ENCODE peak calls at places on chromosome 9, in five cellular contexts. V is NCI-H748 treated with DMSO at 0.1 percent for 48 hours; P is CD4-positive, CD25-positive, alpha-beta regulatory T cell; E is glutamatergic neuron; D is substantia nigra. H is an unnamed sample.

GRCh38 chr9:126556560-126557250 is 57.0 kb upstream of the LMX1B start:
- DNase-seq in V (no peak), P (no peak), E (no peak), D (no peak), H (no peak)

GRCh38 chr9:5587024-5587423 is 41.9 kb upstream of the RIC1 start:
- DNase-seq in V (no peak), P (no peak), E (no peak), D (no peak), H (no peak)

GRCh38 chr9:87383341-87384150 is 114.1 kb upstream of the DAPK1 start:
- DNase-seq in V (no peak), P (no peak), E (no peak), D (no peak), H (no peak)

GRCh38 chr9:99626424-99626823 is 195.3 kb upstream of the NR4A3 start:
- DNase-seq in V (no peak), P (no peak), E (no peak), D (no peak), H (no peak)

GRCh38 chr9:106482733-106483132 is 380.2 kb upstream of the ZNF462 start:
- DNase-seq in V (no peak), P (no peak), E (no peak), D (no peak), H (no peak)

GRCh38 chr9:136787690-136788400 is 3.3 kb upstream of the TMEM141 start:
- DNase-seq in V (peak; percentile 70), P (peak; percentile 66), E (peak; percentile 77), D (peak; percentile 24), H (peak; percentile 77)

GRCh38 chr9:85515021-85515420 is 226.7 kb downstream of the AGTPBP1 start:
- DNase-seq in V (no peak), P (no peak), E (no peak), D (no peak), H (no peak)

GRCh38 chr9:22175972-22176545 is 167.0 kb upstream of the CDKN2B start:
- DNase-seq in V (no peak), P (no peak), E (no peak), D (no peak), H (no peak)

GRCh38 chr9:69801994-69802393 is 18.6 kb upstream of the CFAP95 start:
- DNase-seq in V (no peak), P (no peak), E (no peak), D (no peak), H (no peak)

GRCh38 chr9:109182940-109183798 is 16.1 kb upstream of the FRRS1L start:
- DNase-seq in V (no peak), P (no peak), E (peak; percentile 66), D (no peak), H (no peak)

GRCh38 chr9:127796899-127797370 is 5.7 kb upstream of the FPGS start:
- DNase-seq in V (no peak), P (no peak), E (no peak), D (no peak), H (no peak)

GRCh38 chr9:69357030-69357853 is 32.2 kb downstream of the ENTREP1 start:
- DNase-seq in V (no peak), P (no peak), E (no peak), D (no peak), H (no peak)

GRCh38 chr9:33263936-33264472 is 504 bp downstream of the BAG1 start:
- DNase-seq in V (no peak), P (peak; percentile 49), E (no peak), D (peak; percentile 30), H (peak; percentile 42)

GRCh38 chr9:85425153-85425611 is 316.6 kb downstream of the AGTPBP1 start:
- DNase-seq in V (peak; percentile 46), P (no peak), E (peak; percentile 86), D (peak; percentile 4), H (peak; percentile 60)

GRCh38 chr9:133362359-133363044 is 6.2 kb downstream of the SURF2 start:
- DNase-seq in V (no peak), P (no peak), E (no peak), D (no peak), H (no peak)

GRCh38 chr9:124980434-124980833 is 39.6 kb upstream of the GOLGA1 start:
- DNase-seq in V (no peak), P (no peak), E (no peak), D (no peak), H (no peak)

GRCh38 chr9:88418715-88419540 is 30.7 kb downstream of the SPIN1 start:
- DNase-seq in V (no peak), P (no peak), E (no peak), D (no peak), H (peak; percentile 45)

GRCh38 chr9:112334319-112334828 is 955 bp upstream of the PTBP3 start:
- DNase-seq in V (peak; percentile 64), P (peak; percentile 33), E (no peak), D (no peak), H (peak; percentile 34)

GRCh38 chr9:36486454-36486932 is 86.2 kb upstream of the MELK start:
- DNase-seq in V (no peak), P (no peak), E (peak; percentile 26), D (no peak), H (no peak)

GRCh38 chr9:137029058-137029922 is 1.3 kb upstream of the ABCA2 start:
- DNase-seq in V (peak; percentile 29), P (peak; percentile 60), E (peak; percentile 94), D (peak; percentile 63), H (peak; percentile 72)

GRCh38 chr9:72893437-72893836 is 59.4 kb downstream of the ALDH1A1 start:
- DNase-seq in V (no peak), P (no peak), E (no peak), D (no peak), H (no peak)

GRCh38 chr9:84068872-84069271 is 88.3 kb downstream of the RMI1 start:
- DNase-seq in V (no peak), P (no peak), E (no peak), D (no peak), H (no peak)

GRCh38 chr9:109780453-109781033 is 545 bp downstream of the PALM2AKAP2 start:
- DNase-seq in V (no peak), P (no peak), E (no peak), D (no peak), H (no peak)

GRCh38 chr9:123131258-123131657 is 97.8 kb downstream of the GPR21 start:
- DNase-seq in V (no peak), P (no peak), E (no peak), D (no peak), H (no peak)

GRCh38 chr9:126496181-126496576 is 117.5 kb upstream of the LMX1B start:
- DNase-seq in V (no peak), P (no peak), E (no peak), D (no peak), H (no peak)